ENCODE peak calls at places on chromosomes 2 and 18, in seven cellular contexts. D is mesendoderm, Q is neuronal stem cell, X is IMR-90, P is H9, R is mesenchymal stem cell, I is H1. U is an unnamed sample. For H3K4me1, the result is how much of the 10 kb centered on the place peaks cover.

GRCh38 chr2:228689049-228689448 is 507.6 kb upstream of the SPHKAP start:
- DNase-seq in I (peak), D (peak), P (peak), R (peak), X (no peak), Q (peak), U (no peak)

GRCh38 chr2:147600223-147600622 is 244.6 kb upstream of the ACVR2A start:
- DNase-seq in I (no peak), P (no peak), R (no peak), X (no peak), Q (no peak), D (no peak), U (no peak)

GRCh38 chr2:240477916-240478315 is 42.5 kb downstream of the GPC1 start:
- DNase-seq in Q (no peak), X (no peak), R (no peak), D (no peak), P (peak), I (no peak), U (no peak)

GRCh38 chr2:12728221-12728777 is 11.6 kb downstream of the TRIB2 start:
- DNase-seq in Q (no peak), I (no peak), X (no peak), R (no peak), P (no peak), D (no peak), U (no peak)

GRCh38 chr18:2263303-2263702 is 308.0 kb downstream of the METTL4 start:
- DNase-seq in D (no peak), P (no peak), I (no peak), X (no peak), Q (no peak), R (no peak), U (no peak)

GRCh38 chr18:49024808-49025361 is 74.1 kb upstream of the SMAD7 start:
- DNase-seq in X (no peak), R (no peak), Q (no peak), I (peak), P (no peak), D (no peak), U (no peak)

GRCh38 chr2:12819721-12820120 is 103.0 kb downstream of the TRIB2 start:
- DNase-seq in I (no peak), X (peak), P (no peak), Q (no peak), R (peak), D (no peak), U (no peak)

GRCh38 chr2:29202819-29203495 is 87.7 kb downstream of the CLIP4 start:
- DNase-seq in Q (no peak), I (no peak), D (peak), R (peak), P (peak), X (no peak), U (peak)

GRCh38 chr2:159890945-159891588 is 93.1 kb upstream of the CD302 start:
- DNase-seq in Q (no peak), X (no peak), D (no peak), I (no peak), R (no peak), P (no peak), U (peak)

GRCh38 chr18:37085362-37085761 is 256.4 kb downstream of the KIAA1328 start:
- DNase-seq in D (peak), P (no peak), X (no peak), R (no peak), Q (no peak), I (no peak), U (no peak)
- H3K23ac ChIP-seq in D (peak), P (no peak), X (no peak), R (no peak), Q (no peak), I (no peak), U (no peak)

GRCh38 chr18:8627107-8627472 is 17.9 kb downstream of the RAB12 start:
- DNase-seq in Q (no peak), I (no peak), D (no peak), X (no peak), R (no peak), P (no peak), U (no peak)
- H3K4me1 ChIP-seq in Q (under half), I (under half), D (under half), X (under half), R (under half), P (under half), U (under half)

DNA sequence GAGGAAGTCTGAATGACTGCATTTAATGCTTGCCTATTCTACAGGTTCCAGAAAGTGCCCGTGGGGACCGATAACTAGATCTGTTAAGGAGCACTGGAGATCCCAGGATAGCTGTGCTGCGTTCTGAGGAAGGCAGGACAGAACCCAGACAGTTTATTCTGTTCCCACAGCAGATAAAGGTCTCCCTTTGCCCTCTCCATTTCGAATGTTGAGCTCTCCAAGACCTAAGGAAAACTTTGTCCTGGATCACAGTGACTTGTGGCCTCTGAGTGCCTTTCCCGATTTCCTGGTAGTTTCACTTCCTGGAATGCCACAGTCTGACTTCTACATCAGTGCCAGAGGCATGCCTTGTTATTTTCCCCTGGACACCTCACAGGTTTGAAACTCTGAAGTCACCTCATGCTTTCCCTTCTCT is 50.1 kb upstream of the ZFP36L2 start:
- DNase-seq in I (no peak), D (peak), Q (no peak), P (no peak), R (peak), X (no peak), U (no peak)
- H3K23ac ChIP-seq in I (no peak), D (no peak), Q (no peak), P (no peak), R (no peak), X (peak), U (no peak)

DNA sequence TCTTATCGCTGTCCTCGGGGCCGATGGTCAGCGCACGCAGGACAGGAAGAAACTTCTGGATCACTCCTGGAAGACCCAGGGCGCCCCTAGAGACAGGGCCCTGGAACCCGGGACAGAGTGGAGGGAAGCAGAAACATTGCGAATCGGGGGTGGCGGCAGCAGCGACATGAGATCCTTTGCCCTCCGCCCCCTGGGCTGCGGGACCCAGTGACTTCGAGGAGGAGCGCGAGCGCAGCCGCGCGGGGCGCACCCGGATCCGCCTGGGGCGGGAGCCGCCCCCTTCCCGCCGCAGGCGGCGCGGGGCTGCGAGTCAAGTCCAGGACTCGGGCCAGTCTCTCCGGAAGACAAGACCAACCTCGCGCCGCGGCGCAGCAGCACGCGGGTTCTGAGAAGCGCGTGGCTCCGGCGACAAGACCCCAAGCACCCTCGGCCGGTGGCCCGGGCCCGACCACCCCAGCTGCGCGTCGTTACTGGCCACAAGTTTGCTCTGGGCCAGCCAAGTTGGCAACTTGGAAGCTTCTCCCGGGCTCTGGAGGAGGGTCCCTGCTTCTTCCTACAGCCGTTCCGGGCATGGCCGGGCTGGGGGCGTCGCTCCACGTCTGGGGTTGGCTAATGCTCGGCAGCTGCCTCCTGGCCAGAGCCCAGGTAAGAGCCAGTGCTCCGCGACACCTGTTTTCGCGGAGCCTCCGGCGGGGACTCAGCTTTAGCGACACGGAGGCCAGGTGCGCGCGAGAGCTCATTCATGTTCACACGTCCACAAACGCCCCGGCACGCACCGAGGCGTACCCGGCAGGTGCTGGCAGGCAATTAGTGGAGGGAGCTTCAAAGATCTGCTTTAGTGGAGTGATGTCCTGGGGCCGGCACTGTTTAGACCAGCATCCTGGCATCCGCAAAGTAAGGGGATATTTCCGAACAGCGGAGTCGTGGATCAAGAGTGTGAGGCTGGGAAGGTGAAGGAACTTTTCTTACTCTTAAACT is at the start of gene PTH2R:
- DNase-seq in P (peak), D (peak), R (no peak), X (no peak), I (peak), Q (peak), U (peak)
- H3K4me1 ChIP-seq in P (under half), D (under half), R (under half), X (under half), I (under half), Q (under half), U (under half)

U was measured in trophoblast cell.